ENCODE peak calls at places on chromosomes 12 and 14, in eight cellular contexts. P, H, Z, K, M, R, T and O are unnamed samples.

GRCh38 chr12:95168746-95169145 is 48.5 kb downstream of the FGD6 start:
- DNase-seq in Z (no peak), H (no peak), R (no peak), M (no peak), P (peak; percentile 39), T (no peak), K (no peak), O (no peak)

GRCh38 chr12:103114296-103115055 is 157.0 kb downstream of the ASCL1 start:
- DNase-seq in T (no peak), R (no peak), M (no peak), Z (no peak), P (no peak), H (peak; percentile 91), K (no peak), O (no peak)

GRCh38 chr14:70087380-70087697 is 101.4 kb downstream of the SLC8A3 start:
- DNase-seq in Z (no peak), K (no peak), M (no peak), T (no peak), H (no peak), P (no peak), R (no peak), O (no peak)

GRCh38 chr12:23433121-23433520 is 516.3 kb downstream of the SOX5 start:
- DNase-seq in P (no peak), H (no peak), R (no peak), K (no peak), T (no peak), Z (no peak), M (no peak), O (no peak)

GRCh38 chr12:50887191-50887590 is 44.5 kb downstream of the TMPRSS12 start:
- DNase-seq in K (no peak), Z (no peak), M (no peak), R (no peak), P (no peak), H (no peak), T (no peak), O (no peak)

GRCh38 chr14:81205639-81206038 is 15.1 kb downstream of the GTF2A1 start:
- DNase-seq in Z (no peak), P (no peak), T (no peak), M (no peak), H (no peak), K (no peak), R (no peak), O (no peak)

GRCh38 chr12:68870443-68870842 is 62.5 kb downstream of the MDM2 start:
- DNase-seq in H (no peak), P (no peak), Z (no peak), R (no peak), T (no peak), M (no peak), K (no peak), O (no peak)

GRCh38 chr12:39792938-39793337 is 173.3 kb upstream of the ABCD2 start:
- DNase-seq in P (no peak), T (no peak), Z (no peak), H (no peak), M (no peak), R (no peak), K (no peak), O (no peak)

GRCh38 chr14:89465894-89466293 is 48.9 kb upstream of the FOXN3 start:
- DNase-seq in R (no peak), Z (no peak), K (no peak), P (no peak), M (no peak), H (no peak), T (no peak), O (no peak)

GRCh38 chr14:76958975-76959710 is 69.4 kb downstream of the IRF2BPL start:
- DNase-seq in K (no peak), Z (no peak), M (no peak), P (no peak), H (peak; percentile 91), R (peak; percentile 95), T (no peak), O (no peak)

GRCh38 chr12:34292736-34293625 is 270.7 kb downstream of the ALG10 start:
- DNase-seq in Z (no peak), R (no peak), M (no peak), T (no peak), H (no peak), P (no peak), K (no peak), O (no peak)